ENCODE peak calls at places on chromosome 22, in four cellular contexts. V is left lung, K is HepG2, R is PC-3. Q is an unnamed sample.

GRCh38 chr22:28310299-28310698 is 369.3 kb downstream of the TTC28 start:
- DNase-seq in K (peak), V (no peak), R (no peak), Q (no peak)

GRCh38 chr22:43957871-43958270 is 2.6 kb downstream of the SAMM50 start:
- DNase-seq in V (no peak), K (no peak), R (peak), Q (no peak)

GRCh38 chr22:25404923-25405853 is 159.3 kb upstream of the GRK3 start:
- DNase-seq in V (peak), R (peak), K (peak), Q (peak)

GRCh38 chr22:36220457-36220921 is 18.8 kb downstream of the APOL2 start:
- DNase-seq in V (no peak), K (no peak), R (peak), Q (peak)

GRCh38 chr22:43745783-43746356 is 66.2 kb downstream of the EFCAB6 start:
- DNase-seq in K (no peak), R (no peak), V (no peak), Q (no peak)

GRCh38 chr22:39490135-39490798 is 11.8 kb upstream of the MIEF1 start:
- DNase-seq in R (peak), K (peak), V (peak), Q (peak)

GRCh38 chr22:38973289-38974169 is 8.6 kb upstream of the APOBEC3B start:
- DNase-seq in K (peak), V (no peak), R (peak), Q (peak)

GRCh38 chr22:40723396-40723933 is 44.2 kb downstream of the MCHR1 start:
- DNase-seq in V (no peak), R (no peak), K (no peak), Q (no peak)

GRCh38 chr22:23180301-23180892 is at the start of gene BCR:
- DNase-seq in K (no peak), V (peak), R (peak), Q (peak)

GRCh38 chr22:28949788-28950187 is 66.4 kb downstream of the ZNRF3 start:
- DNase-seq in V (no peak), K (no peak), R (no peak), Q (no peak)

GRCh38 chr22:36486619-36487384 is 5.4 kb upstream of the TXN2 start:
- DNase-seq in V (peak), K (peak), R (peak), Q (peak)

GRCh38 chr22:44269757-44270555 is 42.8 kb downstream of the SHISAL1 start:
- DNase-seq in K (no peak), R (no peak), V (peak), Q (no peak)

GRCh38 chr22:36999463-36999862 is 19.8 kb downstream of the TST start:
- DNase-seq in V (no peak), K (no peak), R (no peak), Q (no peak)

GRCh38 chr22:38756631-38757463 is 1.0 kb upstream of the SUN2 start:
- DNase-seq in R (no peak), V (no peak), K (no peak), Q (no peak)

GRCh38 chr22:39454385-39454871 is 2.4 kb upstream of the MGAT3 start:
- DNase-seq in V (no peak), K (no peak), R (no peak), Q (no peak)

GRCh38 chr22:26835929-26836528 is 178.6 kb downstream of the MIAT start:
- DNase-seq in V (no peak), R (peak), K (peak), Q (peak)

GRCh38 chr22:39290248-39290720 is 29.1 kb downstream of the RPL3 start:
- DNase-seq in V (no peak), K (no peak), R (peak), Q (no peak)

GRCh38 chr22:31211504-31211861 is 615 bp upstream of the LIMK2 start:
- DNase-seq in R (no peak), V (no peak), K (no peak), Q (no peak)

GRCh38 chr22:31211862-31212730 is at the start of gene LIMK2:
- DNase-seq in K (peak), R (peak), V (peak), Q (peak)

GRCh38 chr22:31212783-31213626 is 907 bp downstream of the LIMK2 start:
- DNase-seq in K (no peak), R (no peak), V (no peak), Q (no peak)

GRCh38 chr22:31210830-31211503 is 1.1 kb upstream of the LIMK2 start:
- DNase-seq in R (no peak), V (no peak), K (peak), Q (no peak)

GRCh38 chr22:31206896-31207687 is 5.0 kb upstream of the LIMK2 start:
- DNase-seq in K (no peak), R (peak), V (peak), Q (no peak)
- H3K27ac ChIP-seq in K (no peak), R (peak), V (peak), Q (peak)

GRCh38 chr22:41908409-41909289 is 6.2 kb downstream of the SHISA8 start:
- DNase-seq in V (peak), K (no peak), R (no peak), Q (no peak)

GRCh38 chr22:41910599-41911291 is 4.1 kb downstream of the SHISA8 start:
- DNase-seq in K (no peak), R (peak), V (peak), Q (peak)

GRCh38 chr22:41910050-41910598 is 4.8 kb downstream of the SHISA8 start:
- DNase-seq in R (no peak), V (no peak), K (no peak), Q (no peak)

GRCh38 chr22:41907436-41908401 is 7.2 kb downstream of the SHISA8 start:
- DNase-seq in R (no peak), V (peak), K (no peak), Q (no peak)

GRCh38 chr22:41909290-41910049 is 5.4 kb downstream of the SHISA8 start:
- DNase-seq in K (no peak), R (no peak), V (no peak), Q (no peak)
- H3K27ac ChIP-seq in K (no peak), R (no peak), V (no peak), Q (no peak)

GRCh38 chr22:46481386-46481785 is 56.0 kb downstream of the CELSR1 start:
- DNase-seq in R (no peak), K (no peak), V (peak), Q (peak)

GRCh38 chr22:46484156-46484860 is 53.1 kb downstream of the CELSR1 start:
- DNase-seq in K (no peak), V (peak), R (no peak), Q (peak)

GRCh38 chr22:46480396-46480795 is 57.0 kb downstream of the CELSR1 start:
- DNase-seq in R (no peak), K (no peak), V (no peak), Q (peak)

GRCh38 chr22:46483353-46483752 is 54.1 kb downstream of the CELSR1 start:
- DNase-seq in R (no peak), K (no peak), V (no peak), Q (no peak)

DNA sequence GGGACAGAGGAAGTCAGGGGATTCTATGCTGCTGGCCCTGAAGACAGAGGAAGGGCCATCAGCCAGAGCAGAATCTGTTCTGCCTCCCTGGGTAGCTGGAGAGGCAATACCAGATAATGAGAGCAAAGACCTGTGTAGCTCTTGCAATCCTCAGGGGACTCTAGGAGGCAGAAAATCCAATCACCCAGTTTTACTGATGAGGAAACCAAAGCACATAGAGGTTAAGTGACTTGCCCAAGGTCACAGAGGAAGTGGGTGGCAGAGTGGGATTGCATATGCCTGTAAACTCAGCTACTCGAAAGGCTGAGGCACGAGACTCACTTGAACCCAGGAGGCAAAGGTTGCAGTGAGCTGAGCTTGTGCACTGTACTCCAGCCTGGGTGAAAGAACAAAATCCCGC is 55.1 kb downstream of the CELSR1 start:
- DNase-seq in R (no peak), K (no peak), V (no peak), Q (no peak)
- H3K27ac ChIP-seq in R (no peak), K (no peak), V (no peak), Q (no peak)

GRCh38 chr22:20930004-20930403 is 12.8 kb downstream of the CRKL start:
- DNase-seq in V (no peak), K (no peak), R (no peak), Q (no peak)

GRCh38 chr22:20931126-20931654 is 14.0 kb downstream of the CRKL start:
- DNase-seq in R (no peak), K (no peak), V (no peak), Q (no peak)

GRCh38 chr22:20927940-20928572 is 10.8 kb downstream of the CRKL start:
- DNase-seq in K (no peak), R (no peak), V (no peak), Q (no peak)

GRCh38 chr22:20926243-20926642 is 9.0 kb downstream of the CRKL start:
- DNase-seq in K (no peak), V (no peak), R (no peak), Q (no peak)

DNA sequence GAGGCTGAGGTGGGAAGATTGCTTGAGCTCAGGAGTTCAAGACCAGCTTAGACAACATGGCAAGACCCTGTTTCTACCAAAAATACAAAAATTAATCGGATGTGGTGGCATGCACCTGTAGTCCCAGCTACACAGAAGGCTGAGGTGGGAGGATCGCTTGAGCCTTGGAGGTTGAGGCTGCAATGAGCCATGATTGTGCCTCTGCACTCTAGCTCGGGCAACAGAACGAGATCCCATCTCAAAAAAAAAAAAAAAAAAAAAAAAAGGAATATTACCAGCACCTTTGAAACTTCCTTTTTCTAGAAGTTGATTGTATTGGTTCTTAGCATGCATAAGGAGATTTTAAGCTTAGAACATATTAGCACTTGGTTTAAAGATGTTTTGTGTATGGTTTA is 11.4 kb downstream of the CRKL start:
- DNase-seq in V (no peak), K (no peak), R (no peak), Q (no peak)
- H3K27ac ChIP-seq in V (no peak), K (no peak), R (no peak), Q (no peak)